ENCODE peak calls at places on chromosome 12, in five cellular contexts. V is mesenchymal stem cell, J is trophoblast cell, Z is mesendoderm, B is IMR-90. M is an unnamed sample. For H3K79me1, the result is how much of the 10 kb centered on the place peaks cover.

GRCh38 chr12:24933694-24934407 is 15.1 kb downstream of the BCAT1 start:
- DNase-seq in V (no peak), J (no peak), Z (no peak), B (no peak), M (no peak)

GRCh38 chr12:111792155-111792876 is 25.6 kb downstream of the ALDH2 start:
- DNase-seq in V (no peak), J (no peak), Z (no peak), B (peak), M (peak)

GRCh38 chr12:82527165-82527780 is 159.4 kb upstream of the TMTC2 start:
- DNase-seq in V (peak), J (peak), Z (peak), B (peak), M (no peak)

GRCh38 chr12:2291947-2292346 is 239.2 kb downstream of the CACNA1C start:
- DNase-seq in V (no peak), J (no peak), Z (no peak), B (no peak), M (no peak)

GRCh38 chr12:73863541-73863940 is 674.1 kb upstream of the ATXN7L3B start:
- DNase-seq in V (peak), J (no peak), Z (no peak), B (no peak), M (no peak)

GRCh38 chr12:88017964-88018363 is 11.2 kb downstream of the C12orf50 start:
- DNase-seq in V (no peak), J (no peak), Z (no peak), B (no peak), M (no peak)

GRCh38 chr12:107670999-107671643 is 14.5 kb upstream of the PWP1 start:
- DNase-seq in V (peak), J (no peak), Z (peak), B (peak), M (peak)

GRCh38 chr12:138171-138897 is 71.8 kb downstream of the IQSEC3 start:
- DNase-seq in V (no peak), J (no peak), Z (no peak), B (no peak), M (no peak)

GRCh38 chr12:96033549-96034389 is 1.6 kb downstream of the LTA4H start:
- DNase-seq in V (no peak), J (no peak), Z (no peak), B (no peak), M (no peak)

GRCh38 chr12:132498931-132499330 is 9.0 kb downstream of the FBRSL1 start:
- DNase-seq in V (no peak), J (no peak), Z (no peak), B (no peak), M (no peak)

GRCh38 chr12:132495629-132496207 is 5.8 kb downstream of the FBRSL1 start:
- DNase-seq in V (no peak), J (no peak), Z (no peak), B (no peak), M (no peak)

GRCh38 chr12:132496710-132497109 is 6.8 kb downstream of the FBRSL1 start:
- DNase-seq in V (no peak), J (no peak), Z (no peak), B (no peak), M (no peak)

GRCh38 chr12:132496270-132496669 is 6.3 kb downstream of the FBRSL1 start:
- DNase-seq in V (no peak), J (no peak), Z (no peak), B (no peak), M (no peak)

DNA sequence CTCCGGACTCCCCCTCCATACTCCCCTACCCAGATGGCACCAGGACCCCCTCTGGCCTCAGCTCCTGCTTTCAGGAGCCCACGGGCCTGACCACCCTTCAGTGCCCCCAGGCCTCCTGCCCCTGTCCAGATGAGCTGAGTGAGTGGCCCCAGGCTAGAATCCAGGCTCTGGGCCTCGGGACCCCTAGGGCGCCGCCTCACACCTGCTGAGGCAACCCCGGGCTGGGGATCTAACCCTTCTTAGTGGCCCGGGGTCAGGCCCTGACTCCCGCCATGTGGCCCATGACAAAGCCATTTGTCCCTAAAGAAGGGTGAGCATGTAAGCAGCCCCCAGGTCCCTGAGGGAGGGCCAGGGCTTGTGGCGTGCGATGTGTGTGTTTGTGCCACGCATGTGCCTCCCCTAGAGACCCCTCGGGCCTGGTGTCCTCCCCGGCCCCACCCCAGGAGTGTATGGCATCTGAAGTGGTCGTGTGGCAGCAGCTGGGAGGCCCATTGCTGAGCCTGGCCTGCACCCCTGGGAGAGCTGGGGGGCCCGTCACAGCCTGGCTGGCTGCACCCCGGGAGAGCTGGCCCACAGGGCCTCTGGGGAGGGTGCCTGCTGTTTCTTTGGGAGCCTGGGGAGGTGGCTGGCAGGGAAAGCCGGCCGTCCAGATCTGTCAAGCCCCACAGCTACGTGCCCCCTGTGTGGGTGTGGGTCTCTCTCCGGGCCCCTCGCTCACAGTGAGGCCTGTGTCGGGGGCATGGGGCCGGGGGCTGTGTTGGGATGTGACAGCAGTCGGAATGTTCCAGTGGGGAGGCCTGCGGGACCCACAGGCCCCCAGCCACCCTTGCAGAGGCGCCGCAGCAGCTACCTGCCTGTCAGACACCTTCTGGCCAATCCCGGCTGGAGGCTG is 7.8 kb downstream of the FBRSL1 start:
- DNase-seq in V (no peak), J (no peak), Z (no peak), B (no peak), M (no peak)
- H3K79me1 ChIP-seq in V (under half), J (under half), Z (under half), B (under half), M (under half)

GRCh38 chr12:116891019-116891418 is 9.8 kb upstream of the HRK start:
- DNase-seq in V (no peak), J (no peak), Z (no peak), B (no peak), M (no peak)
- H4K8ac ChIP-seq in V (no peak), J (no peak), Z (no peak), B (no peak), M (no peak)

DNA sequence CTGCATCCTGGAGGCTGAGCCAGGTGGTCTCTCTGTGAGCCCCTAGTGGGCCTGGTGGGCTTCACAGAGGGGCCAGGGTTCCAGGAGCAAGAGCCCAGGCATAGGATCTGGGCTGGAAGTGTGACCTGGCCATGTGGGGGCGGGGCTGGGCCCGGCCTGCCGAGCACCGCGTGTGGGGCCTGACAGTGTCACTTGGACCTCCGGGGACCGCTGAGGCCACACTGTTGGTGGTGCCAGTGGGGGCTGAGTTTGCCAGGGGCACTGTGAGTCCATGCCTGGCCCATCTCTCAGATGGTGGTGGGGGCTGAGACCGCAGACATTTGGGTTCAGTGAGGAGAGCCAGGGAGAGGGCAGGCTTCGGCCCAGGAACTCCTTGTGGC is 5.2 kb downstream of the FBRSL1 start:
- DNase-seq in V (no peak), J (no peak), Z (no peak), B (no peak), M (no peak)
- H3K79me1 ChIP-seq in V (under half), J (under half), Z (under half), B (under half), M (under half)

GRCh38 chr12:49671051-49671765 is 36.0 kb downstream of the FMNL3 start:
- DNase-seq in V (no peak), J (no peak), Z (no peak), B (no peak), M (no peak)

GRCh38 chr12:49675137-49675536 is 32.1 kb downstream of the FMNL3 start:
- DNase-seq in V (no peak), J (no peak), Z (no peak), B (no peak), M (no peak)

GRCh38 chr12:49674318-49674985 is 32.8 kb downstream of the FMNL3 start:
- DNase-seq in V (peak), J (no peak), Z (no peak), B (peak), M (no peak)

GRCh38 chr12:49673446-49674317 is 33.5 kb downstream of the FMNL3 start:
- DNase-seq in V (peak), J (peak), Z (peak), B (peak), M (peak)

GRCh38 chr12:49672351-49673181 is 34.6 kb downstream of the FMNL3 start:
- DNase-seq in V (peak), J (no peak), Z (no peak), B (no peak), M (no peak)
- H4K8ac ChIP-seq in V (peak), J (no peak), Z (no peak), B (peak), M (no peak)

DNA sequence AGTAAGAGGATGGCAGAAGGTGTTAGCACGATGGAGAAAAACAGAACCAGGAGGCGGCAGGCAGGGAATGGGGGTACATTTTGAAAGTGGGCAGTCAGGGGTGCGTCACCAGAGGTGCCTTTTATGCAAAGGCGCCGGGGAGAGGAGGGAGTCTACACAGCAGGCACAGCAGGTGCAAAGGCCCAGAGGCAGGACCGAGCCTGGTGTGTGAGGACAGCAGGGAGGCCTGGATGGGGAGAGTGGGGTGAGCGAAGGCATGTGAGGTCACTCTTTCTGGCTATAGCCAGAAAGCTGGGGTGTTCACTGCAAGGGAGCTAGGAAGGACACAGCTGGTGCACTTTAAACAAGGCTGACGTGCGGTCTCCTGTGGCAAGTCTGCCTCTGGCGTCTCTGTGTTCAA is 65.0 kb downstream of the NCOR2 start:
- DNase-seq in V (no peak), J (no peak), Z (no peak), B (no peak), M (no peak)
- H3K79me1 ChIP-seq in V (under half), J (under half), Z (under half), B (under half), M (under half)

M was measured in H9.